ENCODE peak calls at places on chromosomes 1 and 21, in ten cellular contexts. H is T-helper 17 cell; Z is HTR-8/SVneo; P is hypothalamus; Y is aorta; E is stimulated activated CD4-positive, alpha-beta T cell treated with anti-CD3 and anti-CD28 coated beads, TNF-alpha, amount 100 ng/mL, for 1 hour; J is RPMI7951; K is uterus; M is activated CD4-positive, CD25-positive, alpha-beta regulatory T cell treated with anti-CD3 and anti-CD28 coated beads, Interleukin-2, amount 50 U/mL, for 72 hours; L is CD4-positive, CD25-positive, alpha-beta regulatory T cell. X is an unnamed sample.

GRCh38 chr1:201838381-201838780 is 9.4 kb downstream of the IPO9 start:
- DNase-seq in J (no peak), M (no peak), P (no peak), L (no peak), E (no peak), Y (no peak), K (no peak), H (no peak), Z (no peak), X (no peak)

GRCh38 chr21:29299046-29299905 is 554 bp downstream of the BACH1 start:
- DNase-seq in P (peak), M (peak), Z (peak), J (peak), E (peak), Y (peak), L (peak), H (peak), K (peak), X (peak)

GRCh38 chr1:170483041-170483440 is 48.9 kb upstream of the GORAB start:
- DNase-seq in L (no peak), H (no peak), Z (no peak), P (no peak), M (no peak), E (no peak), J (no peak), K (no peak), Y (no peak), X (no peak)

GRCh38 chr1:150981805-150982712 is at the start of gene ANXA9:
- DNase-seq in K (peak), M (no peak), L (no peak), Y (no peak), P (no peak), E (no peak), J (no peak), Z (no peak), H (no peak), X (no peak)

GRCh38 chr1:201831371-201831770 is 2.4 kb downstream of the IPO9 start:
- DNase-seq in P (no peak), H (no peak), E (no peak), Z (no peak), J (no peak), M (no peak), K (no peak), Y (no peak), L (no peak), X (no peak)

GRCh38 chr1:7616076-7616833 is 154.8 kb upstream of the VAMP3 start:
- DNase-seq in K (no peak), M (peak), Y (peak), L (no peak), P (peak), Z (peak), H (no peak), E (no peak), J (peak), X (peak)

GRCh38 chr1:119012383-119012782 is 24.2 kb upstream of the TBX15 start:
- DNase-seq in E (no peak), Y (no peak), L (no peak), J (no peak), P (no peak), K (no peak), Z (no peak), M (no peak), H (no peak), X (no peak)

GRCh38 chr1:76040327-76040868 is 34.1 kb upstream of the ST6GALNAC3 start:
- DNase-seq in P (no peak), K (no peak), H (no peak), E (no peak), M (no peak), Y (no peak), L (no peak), J (no peak), Z (no peak), X (no peak)

GRCh38 chr21:27301216-27301615 is 334.3 kb upstream of the ADAMTS5 start:
- DNase-seq in Y (no peak), H (no peak), P (no peak), L (no peak), M (no peak), Z (no peak), K (no peak), J (no peak), E (no peak), X (peak)

GRCh38 chr1:211741116-211741515 is 65.7 kb upstream of the NEK2 start:
- DNase-seq in K (no peak), Y (no peak), J (peak), P (no peak), E (no peak), M (no peak), H (no peak), L (no peak), Z (no peak), X (no peak)

GRCh38 chr1:154849645-154850131 is 20.4 kb downstream of the KCNN3 start:
- DNase-seq in L (no peak), Y (no peak), E (no peak), J (no peak), M (peak), K (no peak), Z (no peak), H (no peak), P (no peak), X (no peak)

GRCh38 chr1:165235158-165235776 is 121.2 kb downstream of the LMX1A start:
- DNase-seq in Z (no peak), Y (no peak), K (no peak), M (no peak), L (no peak), J (no peak), E (no peak), H (no peak), P (no peak), X (no peak)

GRCh38 chr1:204102029-204102611 is 29.2 kb downstream of the SOX13 start:
- DNase-seq in Z (no peak), J (no peak), E (no peak), L (no peak), M (no peak), K (no peak), Y (no peak), P (no peak), H (no peak), X (no peak)

GRCh38 chr1:21773585-21773984 is 9.4 kb downstream of the USP48 start:
- DNase-seq in H (no peak), Z (no peak), P (no peak), Y (no peak), E (no peak), J (no peak), L (no peak), K (no peak), M (no peak), X (no peak)

GRCh38 chr1:107433068-107433467 is 292.2 kb downstream of the NTNG1 start:
- DNase-seq in H (no peak), M (no peak), K (no peak), Y (no peak), J (no peak), E (no peak), P (no peak), Z (no peak), L (no peak), X (no peak)

GRCh38 chr1:182246783-182247182 is 144.8 kb downstream of the GLUL start:
- DNase-seq in L (no peak), H (no peak), M (no peak), J (no peak), K (no peak), Y (no peak), P (no peak), Z (no peak), E (no peak), X (no peak)

GRCh38 chr21:19109694-19110093 is 706.1 kb upstream of the TMPRSS15 start:
- DNase-seq in Z (no peak), J (no peak), E (no peak), Y (no peak), L (no peak), P (no peak), K (no peak), H (no peak), M (no peak), X (no peak)

GRCh38 chr1:112522621-112523020 is 13.9 kb downstream of the WNT2B start:
- DNase-seq in M (no peak), K (no peak), L (no peak), H (no peak), Y (no peak), J (peak), E (no peak), P (no peak), Z (peak), X (peak)

GRCh38 chr1:64955093-64956066 is 11.0 kb downstream of the JAK1 start:
- DNase-seq in H (no peak), E (no peak), J (no peak), M (no peak), Y (no peak), L (no peak), P (no peak), K (no peak), Z (no peak), X (no peak)

GRCh38 chr1:228464487-228464983 is 22.6 kb upstream of the RNF187 start:
- DNase-seq in J (peak), L (peak), Y (peak), E (peak), P (peak), H (peak), M (peak), Z (peak), K (peak), X (peak)

GRCh38 chr1:65896721-65897120 is 104.0 kb downstream of the PDE4B start:
- DNase-seq in Y (no peak), M (no peak), P (no peak), E (no peak), Z (no peak), K (no peak), H (no peak), L (no peak), J (no peak), X (peak)

GRCh38 chr1:110100335-110100734 is 11.9 kb upstream of the UBL4B start:
- DNase-seq in J (no peak), K (no peak), L (no peak), H (no peak), P (no peak), Z (no peak), Y (no peak), M (no peak), E (no peak), X (no peak)

GRCh38 chr1:64623750-64624445 is 121.0 kb upstream of the RAVER2 start:
- DNase-seq in L (no peak), K (peak), J (peak), P (no peak), E (no peak), Z (no peak), H (no peak), M (no peak), Y (no peak), X (peak)

GRCh38 chr21:42974832-42975820 is 764 bp downstream of the PKNOX1 start:
- DNase-seq in Z (peak), P (peak), Y (peak), L (peak), J (peak), K (no peak), H (peak), E (peak), M (peak), X (peak)

GRCh38 chr1:16717174-16718108 is 22.9 kb upstream of the RNU1-4 start:
- DNase-seq in L (no peak), K (no peak), H (no peak), P (no peak), Z (no peak), Y (no peak), E (no peak), J (no peak), M (peak), X (peak)

GRCh38 chr1:107993920-107994319 is 28.9 kb upstream of the VAV3 start:
- DNase-seq in J (peak), E (no peak), Y (no peak), L (no peak), M (no peak), P (peak), H (no peak), K (no peak), Z (no peak), X (no peak)

X was measured in astrocyte.